ENCODE peak calls at places on chromosomes 4 and X, in six cellular contexts. K is IMR-90, N is aorta, C is GM12865, Q is Right ventricle myocardium superior, R is cardiac muscle cell. L is an unnamed sample.

GRCh38 chr4:17807446-17807845 is 3.1 kb downstream of the DCAF16 start:
- DNase-seq in K (peak; percentile 8), N (no peak), C (no peak), Q (no peak), R (peak; percentile 40), L (peak; percentile 35)

GRCh38 chrX:70132244-70132643 is 1.0 kb upstream of the IGBP1 start:
- DNase-seq in K (no peak), N (no peak), C (no peak), Q (no peak), R (no peak), L (no peak)

GRCh38 chrX:108186811-108187210 is 95.2 kb downstream of the ATG4A start:
- DNase-seq in K (peak; percentile 87), N (no peak), C (no peak), Q (no peak), R (peak; percentile 60), L (peak; percentile 22)

GRCh38 chrX:119756926-119757635 is 1.3 kb upstream of the SOWAHD start:
- DNase-seq in K (no peak), N (no peak), C (peak; percentile 70), Q (no peak), R (no peak), L (no peak)

GRCh38 chrX:68490644-68491043 is 8.2 kb upstream of the YIPF6 start:
- DNase-seq in K (peak; percentile 14), N (no peak), C (peak; percentile 1), Q (no peak), R (peak; percentile 34), L (peak; percentile 26)

GRCh38 chrX:13662537-13662841 is 9.5 kb downstream of the TCEANC start:
- DNase-seq in K (peak; percentile 67), N (no peak), C (no peak), Q (no peak), R (peak; percentile 81), L (peak; percentile 55)

GRCh38 chr4:175054980-175055379 is 136.8 kb downstream of the ADAM29 start:
- DNase-seq in K (no peak), N (no peak), C (peak; percentile 52), Q (no peak), R (no peak), L (no peak)

GRCh38 chr4:102612824-102613366 is 111.7 kb downstream of the NFKB1 start:
- DNase-seq in K (no peak), N (no peak), C (no peak), Q (no peak), R (no peak), L (no peak)